ENCODE peak calls at places on chromosomes 2 and 18, in nine cellular contexts. F, W, L, D, G, B, X, K and A are unnamed samples.

GRCh38 chr2:239890347-239890746 is 134.8 kb downstream of the NDUFA10 start:
- ATAC-seq in F (no peak), X (no peak), L (no peak), B (no peak), D (no peak), K (no peak), G (no peak), W (no peak), A (no peak)

GRCh38 chr2:96618599-96619283 is 19.4 kb downstream of the KANSL3 start:
- ATAC-seq in K (no peak), L (no peak), D (no peak), F (no peak), W (no peak), G (peak; percentile 76), X (peak; percentile 57), B (no peak), A (no peak)

GRCh38 chr2:101673920-101674319 is 23.6 kb upstream of the MAP4K4 start:
- ATAC-seq in D (no peak), X (no peak), L (no peak), B (no peak), G (no peak), K (no peak), F (no peak), W (no peak), A (no peak)

GRCh38 chr2:101759162-101759561 is 61.7 kb downstream of the MAP4K4 start:
- ATAC-seq in D (no peak), X (no peak), F (peak; percentile 65), B (no peak), K (no peak), W (peak; percentile 71), L (peak; percentile 63), G (peak; percentile 68), A (no peak)

GRCh38 chr18:67239826-67240225 is 276.7 kb downstream of the DSEL start:
- ATAC-seq in D (no peak), B (no peak), W (no peak), F (no peak), K (no peak), G (no peak), L (no peak), X (no peak), A (no peak)

GRCh38 chr2:46615555-46616487 is 136.5 kb downstream of the TMEM247 start:
- ATAC-seq in X (no peak), K (no peak), G (no peak), W (peak; percentile 4), B (no peak), D (peak; percentile 2), F (peak; percentile 1), L (peak; percentile 2), A (no peak)

GRCh38 chr2:56386657-56387056 is 202.9 kb downstream of the CCDC85A start:
- ATAC-seq in X (no peak), K (no peak), L (no peak), G (no peak), B (no peak), D (no peak), F (no peak), W (no peak), A (no peak)

GRCh38 chr2:15385184-15385583 is 175.9 kb downstream of the NBAS start:
- ATAC-seq in F (no peak), G (no peak), K (no peak), B (no peak), L (no peak), W (no peak), X (no peak), D (no peak), A (no peak)

GRCh38 chr18:11880586-11881304 is 27.4 kb downstream of the MPPE1 start:
- ATAC-seq in K (no peak), B (no peak), L (no peak), F (no peak), G (no peak), X (no peak), D (no peak), W (peak; percentile 12), A (no peak)

GRCh38 chr2:48852938-48853337 is 97.4 kb upstream of the LHCGR start:
- ATAC-seq in X (no peak), W (no peak), F (no peak), D (no peak), K (no peak), B (no peak), G (no peak), L (no peak), A (no peak)

GRCh38 chr2:207332473-207333212 is 166.9 kb upstream of the KLF7 start:
- ATAC-seq in B (no peak), X (peak; percentile 6), K (peak; percentile 29), G (no peak), W (no peak), F (no peak), L (no peak), D (no peak), A (peak; percentile 55)

GRCh38 chr2:100747996-100748615 is 71.8 kb upstream of the NPAS2 start:
- ATAC-seq in L (no peak), B (no peak), K (no peak), X (no peak), G (no peak), D (no peak), F (no peak), W (no peak), A (no peak)

GRCh38 chr2:130911996-130912395 is 75.3 kb downstream of the ARHGEF4 start:
- ATAC-seq in L (no peak), D (no peak), W (no peak), X (peak; percentile 30), G (no peak), F (no peak), K (no peak), B (no peak), A (no peak)

GRCh38 chr2:67880291-67880761 is 182.5 kb downstream of the C1D start:
- ATAC-seq in X (no peak), L (no peak), B (no peak), W (no peak), D (no peak), K (no peak), G (no peak), F (no peak), A (no peak)

GRCh38 chr2:43430489-43430888 is 165.3 kb downstream of the THADA start:
- ATAC-seq in F (no peak), W (peak; percentile 77), D (no peak), L (peak; percentile 57), G (no peak), B (no peak), X (no peak), K (no peak), A (no peak)

GRCh38 chr2:62197609-62198236 is 1.8 kb downstream of the B3GNT2 start:
- ATAC-seq in B (no peak), W (peak; percentile 49), F (peak; percentile 49), X (peak; percentile 46), G (peak; percentile 52), D (no peak), K (peak; percentile 8), L (no peak), A (no peak)

GRCh38 chr2:217186565-217187218 is 326.8 kb upstream of the TNP1 start:
- ATAC-seq in B (no peak), X (no peak), F (no peak), D (peak; percentile 78), L (no peak), G (peak; percentile 90), W (peak; percentile 83), K (no peak), A (no peak)

GRCh38 chr2:241040811-241041334 is 42.5 kb downstream of the SNED1 start:
- ATAC-seq in F (no peak), B (no peak), W (no peak), K (no peak), L (no peak), X (no peak), G (no peak), D (no peak), A (no peak)

GRCh38 chr2:172969609-172970008 is 106.0 kb upstream of the MAP3K20 start:
- ATAC-seq in D (no peak), L (no peak), W (no peak), K (no peak), B (no peak), F (no peak), G (no peak), X (no peak), A (no peak)

GRCh38 chr2:179898873-179899272 is 37.5 kb upstream of the ZNF385B start:
- ATAC-seq in X (no peak), K (peak; percentile 65), B (no peak), L (no peak), W (no peak), G (no peak), F (peak; percentile 93), D (no peak), A (no peak)

GRCh38 chr18:79399275-79400081 is 3.7 kb downstream of the NFATC1 start:
- ATAC-seq in F (no peak), W (no peak), X (peak; percentile 26), K (peak; percentile 24), D (no peak), G (no peak), L (no peak), B (peak; percentile 8), A (peak; percentile 10)

GRCh38 chr2:239998006-239998405 is 27.1 kb downstream of the NDUFA10 start:
- ATAC-seq in L (no peak), G (no peak), B (no peak), F (no peak), K (no peak), W (peak; percentile 61), X (no peak), D (peak; percentile 82), A (no peak)

GRCh38 chr2:207683879-207684627 is 27.4 kb upstream of the CCNYL1 start:
- ATAC-seq in D (no peak), F (peak; percentile 87), X (no peak), B (no peak), L (peak; percentile 94), W (no peak), G (no peak), K (no peak), A (no peak)

GRCh38 chr2:169815849-169816248 is 8.9 kb downstream of the METTL5 start:
- ATAC-seq in B (no peak), K (peak; percentile 39), L (no peak), G (no peak), D (no peak), F (peak; percentile 86), X (no peak), W (no peak), A (no peak)

GRCh38 chr2:145190031-145190703 is 670.2 kb upstream of the ZEB2 start:
- ATAC-seq in W (no peak), D (no peak), L (no peak), X (no peak), G (no peak), K (no peak), F (peak; percentile 43), B (no peak), A (no peak)

GRCh38 chr2:172242968-172243367 is 140.3 kb upstream of the DLX2 start:
- ATAC-seq in F (no peak), D (no peak), X (peak; percentile 67), W (no peak), B (no peak), G (no peak), L (no peak), K (no peak), A (no peak)

GRCh38 chr2:40405440-40405839 is 46.5 kb downstream of the SLC8A1 start:
- ATAC-seq in W (no peak), B (no peak), K (no peak), F (no peak), D (no peak), L (no peak), G (no peak), X (no peak), A (no peak)

GRCh38 chr2:75481041-75481836 is 79.5 kb downstream of the EVA1A start:
- ATAC-seq in K (no peak), X (peak; percentile 58), B (no peak), D (no peak), G (no peak), L (no peak), F (peak; percentile 66), W (no peak), A (no peak)

GRCh38 chr2:102753563-102754159 is 8.2 kb upstream of the TMEM182 start:
- ATAC-seq in D (peak; percentile 69), B (no peak), X (peak; percentile 65), F (peak; percentile 71), G (no peak), W (peak; percentile 64), L (peak; percentile 62), K (peak; percentile 33), A (no peak)

GRCh38 chr2:28709101-28709500 is 42.5 kb upstream of the PPP1CB start:
- ATAC-seq in F (no peak), K (no peak), D (peak; percentile 82), W (no peak), G (no peak), B (no peak), L (no peak), X (peak; percentile 93), A (no peak)

GRCh38 chr2:100018794-100019193 is 123.6 kb downstream of the AFF3 start:
- ATAC-seq in D (no peak), K (no peak), G (no peak), W (no peak), B (no peak), X (no peak), L (no peak), F (peak; percentile 89), A (no peak)